ENCODE peak calls at places on chromosomes 2 and 18, in eight cellular contexts. L is WERI-Rb-1, H is fibroblast of mammary gland, W is fibroblast of pulmonary artery, X is adrenal gland, F is prostate gland, S is right lobe of liver, U is uterus. Y is an unnamed sample.
A peak's percentile ranks its signal among the peaks of the same experiment; 100 is the strongest.

GRCh38 chr2:237694423-237695194 is 67.2 kb downstream of the LRRFIP1 start:
- DNase-seq in L (no peak), H (no peak), W (no peak), X (no peak), F (no peak), S (no peak), U (peak; percentile 24), Y (no peak)

GRCh38 chr2:216312441-216312840 is 59.8 kb downstream of the MARCHF4 start:
- DNase-seq in L (no peak), H (peak; percentile 12), W (no peak), X (no peak), F (no peak), S (no peak), U (no peak), Y (peak; percentile 69)

GRCh38 chr2:191631754-191632153 is 46.2 kb upstream of the NABP1 start:
- DNase-seq in L (no peak), H (peak; percentile 70), W (peak; percentile 84), X (peak; percentile 34), F (peak; percentile 36), S (peak; percentile 61), U (no peak), Y (peak; percentile 73)

GRCh38 chr18:21949326-21950015 is 208.9 kb downstream of the MIB1 start:
- DNase-seq in L (no peak), H (no peak), W (peak; percentile 4), X (no peak), F (no peak), S (no peak), U (no peak), Y (no peak)

GRCh38 chr2:121888189-121888557 is 132.7 kb downstream of the TSN start:
- DNase-seq in L (peak; percentile 53), H (no peak), W (no peak), X (no peak), F (no peak), S (no peak), U (no peak), Y (no peak)

GRCh38 chr18:73124165-73124564 is 256.4 kb upstream of the NETO1 start:
- DNase-seq in L (no peak), H (peak; percentile 38), W (no peak), X (no peak), F (no peak), S (no peak), U (no peak), Y (peak; percentile 2)

GRCh38 chr2:27133195-27133875 is 1.1 kb downstream of the PREB start:
- DNase-seq in L (no peak), H (no peak), W (no peak), X (no peak), F (no peak), S (peak; percentile 43), U (no peak), Y (no peak)

GRCh38 chr2:24164416-24164973 is 10.4 kb upstream of the FAM228A start:
- DNase-seq in L (peak; percentile 53), H (peak; percentile 36), W (peak; percentile 13), X (peak; percentile 25), F (no peak), S (peak; percentile 41), U (no peak), Y (no peak)

GRCh38 chr2:217829420-217829819 is 173.4 kb downstream of the TNS1 start:
- DNase-seq in L (no peak), H (no peak), W (no peak), X (no peak), F (no peak), S (no peak), U (no peak), Y (no peak)

GRCh38 chr18:48270929-48271328 is 138.3 kb downstream of the ZBTB7C start:
- DNase-seq in L (no peak), H (no peak), W (no peak), X (no peak), F (no peak), S (no peak), U (no peak), Y (no peak)

GRCh38 chr2:88177556-88177955 is 7.4 kb downstream of the THNSL2 start:
- DNase-seq in L (no peak), H (no peak), W (no peak), X (peak; percentile 48), F (no peak), S (no peak), U (no peak), Y (peak; percentile 16)

GRCh38 chr2:102391530-102391929 is 31.4 kb upstream of the IL18RAP start:
- DNase-seq in L (no peak), H (no peak), W (no peak), X (no peak), F (no peak), S (no peak), U (no peak), Y (no peak)

GRCh38 chr2:238956676-238957075 is 108.8 kb downstream of the TWIST2 start:
- DNase-seq in L (no peak), H (no peak), W (no peak), X (no peak), F (no peak), S (no peak), U (no peak), Y (no peak)

GRCh38 chr2:118250463-118250862 is 162.2 kb downstream of the INSIG2 start:
- DNase-seq in L (no peak), H (no peak), W (no peak), X (no peak), F (no peak), S (no peak), U (no peak), Y (peak; percentile 54)

DNA sequence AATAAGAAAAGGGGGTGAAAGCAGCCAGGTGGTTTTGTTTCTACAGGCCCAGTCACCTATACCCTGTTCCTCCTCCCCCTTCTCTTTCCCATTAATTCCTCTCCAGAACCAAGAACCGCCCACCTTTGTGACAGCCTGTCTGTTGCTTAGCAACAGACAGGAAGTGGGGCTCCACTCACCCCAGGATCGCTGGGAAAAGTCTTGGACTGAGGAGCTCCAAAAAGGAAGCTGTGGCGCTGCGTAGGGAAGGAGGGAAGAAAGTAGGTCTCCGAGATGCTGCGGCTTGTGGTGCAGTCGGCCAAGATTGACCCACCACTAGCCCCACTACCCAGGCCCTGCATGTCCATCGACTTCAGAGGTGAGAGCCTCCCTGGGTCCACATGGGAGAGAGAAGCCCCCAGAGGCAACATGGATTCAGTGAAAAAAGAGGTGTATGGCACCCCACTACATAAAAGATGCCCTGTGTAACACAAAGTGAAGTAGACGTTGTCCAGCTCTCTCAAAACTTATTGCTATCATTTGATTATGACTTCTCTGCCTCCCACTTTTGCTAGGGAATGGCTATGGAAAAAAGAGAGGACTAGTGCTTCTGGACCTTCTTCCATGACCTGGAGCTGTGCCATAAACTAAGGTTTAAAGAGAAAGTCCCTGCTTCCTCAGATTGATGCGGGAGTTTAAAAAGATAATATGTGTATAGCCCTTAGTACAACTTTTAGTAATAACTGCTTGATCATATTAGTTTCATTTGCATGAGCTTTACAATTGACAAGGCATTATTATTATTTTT is at the start of gene FER1L5:
- DNase-seq in L (peak; percentile 14), H (peak; percentile 65), W (peak; percentile 66), X (no peak), F (peak; percentile 40), S (no peak), U (peak; percentile 52), Y (peak; percentile 49)
- H3K4me3 ChIP-seq in L (no peak within 1 kb of the TSS), H (peak within 1 kb of the TSS; percentile 36), W (peak within 1 kb of the TSS; percentile 52), X (no peak within 1 kb of the TSS), F (peak within 1 kb of the TSS; percentile 14), S (no peak within 1 kb of the TSS), U (no peak within 1 kb of the TSS), Y (peak within 1 kb of the TSS; percentile 45)

DNA sequence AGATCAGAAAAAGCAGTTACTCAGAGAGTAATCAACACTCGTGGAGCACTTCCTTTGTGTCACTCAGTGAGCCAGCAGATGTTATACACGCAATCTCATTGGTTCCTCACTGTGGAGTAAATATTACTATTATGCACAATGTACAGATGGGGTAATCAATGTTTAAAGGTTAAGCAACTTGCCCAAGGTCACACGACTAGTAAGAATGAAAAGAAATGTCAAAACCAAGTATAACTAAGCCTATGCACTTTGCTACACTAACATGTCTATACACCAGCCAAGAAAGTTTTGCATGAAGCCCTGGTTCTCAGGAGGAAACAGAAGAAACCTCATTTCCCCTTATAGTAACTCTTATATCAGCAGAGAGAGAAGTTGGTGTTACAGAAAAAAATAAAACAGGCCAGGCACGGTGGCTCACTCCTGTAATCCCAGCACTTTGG is 5.4 kb downstream of the METTL21A start:
- DNase-seq in L (no peak), H (no peak), W (no peak), X (no peak), F (no peak), S (no peak), U (no peak), Y (no peak)
- TF ChIP-seq CTCF in L (no peak), H (no peak), W (no peak), X (no peak), F (no peak), S (no peak), U (no peak), Y (no peak)

DNA sequence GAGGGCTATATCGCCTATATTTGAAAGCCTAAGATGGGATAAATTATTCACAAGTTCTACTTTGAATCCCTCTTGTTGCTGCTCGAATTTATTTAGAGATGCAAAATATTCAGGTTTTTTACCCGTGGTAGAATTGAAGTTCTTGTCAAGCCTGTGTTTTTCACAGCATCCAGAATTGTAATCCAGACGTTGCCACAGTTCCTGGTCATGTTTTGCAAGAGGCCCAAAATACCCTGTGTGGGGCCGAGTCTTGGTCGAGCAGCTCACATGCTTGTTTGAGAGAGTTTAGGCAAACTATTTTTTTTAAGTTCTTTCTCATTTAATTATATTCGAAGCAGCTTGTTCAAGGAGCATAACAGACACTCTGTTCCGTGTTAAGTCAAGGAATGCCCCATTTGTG is 2.6 kb downstream of the SALL3 start:
- DNase-seq in L (no peak), H (no peak), W (peak; percentile 32), X (no peak), F (no peak), S (no peak), U (no peak), Y (no peak)
- H3K4me3 ChIP-seq in L (peak overlapping the region; percentile 63), H (no peak overlapping the region), W (peak overlapping the region; percentile 13), X (no peak overlapping the region), F (peak overlapping the region; percentile 62), S (no peak overlapping the region), U (no peak overlapping the region), Y (no peak overlapping the region)

GRCh38 chr18:50863840-50864239 is 15.1 kb upstream of the ME2 start:
- DNase-seq in L (no peak), H (no peak), W (no peak), X (no peak), F (no peak), S (no peak), U (no peak), Y (no peak)

GRCh38 chr18:50869150-50869549 is 9.8 kb upstream of the ME2 start:
- DNase-seq in L (no peak), H (no peak), W (no peak), X (no peak), F (no peak), S (no peak), U (no peak), Y (no peak)

GRCh38 chr18:50870138-50870845 is 8.6 kb upstream of the ME2 start:
- DNase-seq in L (no peak), H (peak; percentile 76), W (peak; percentile 56), X (no peak), F (peak; percentile 63), S (no peak), U (no peak), Y (peak; percentile 54)

GRCh38 chr18:50862401-50862800 is 16.5 kb upstream of the ME2 start:
- DNase-seq in L (no peak), H (no peak), W (no peak), X (no peak), F (no peak), S (no peak), U (no peak), Y (no peak)

DNA sequence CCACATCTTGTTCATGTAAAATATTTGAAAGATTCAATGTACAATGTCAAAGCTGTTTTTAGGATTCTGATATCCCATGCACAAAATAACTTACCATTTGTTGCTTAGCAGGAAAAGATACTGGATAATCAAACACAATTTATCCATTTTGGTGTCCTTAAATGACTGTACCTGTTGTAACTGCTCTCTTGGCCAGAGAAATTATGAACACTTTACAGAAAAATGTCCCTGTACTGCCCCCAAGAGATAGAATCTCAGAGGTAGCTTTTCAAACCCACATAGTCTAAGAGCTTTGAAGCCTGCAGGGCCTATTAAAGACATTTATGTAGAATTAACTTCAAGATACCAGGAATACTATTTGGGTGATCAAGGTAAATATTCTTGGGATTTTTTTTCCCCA is 12.2 kb upstream of the ME2 start:
- DNase-seq in L (no peak), H (peak; percentile 30), W (peak; percentile 38), X (no peak), F (no peak), S (no peak), U (no peak), Y (no peak)
- TF ChIP-seq CTCF in L (peak; percentile 20), H (peak; percentile 24), W (peak; percentile 26), X (peak; percentile 35), F (no peak), S (peak; percentile 43), U (no peak), Y (peak; percentile 27)

Y was measured in AG10803.